ENCODE peak calls at places on chromosomes 1 and 21, in eight cellular contexts. One of them, this sample, is unnamed.

GRCh38 chr1:98467122-98467521 is 194.4 kb upstream of the SNX7 start:
- DNase-seq in psoas muscle: no peak
- DNase-seq in AG04450: no peak
- DNase-seq in MM.1S: no peak
- DNase-seq in dorsolateral prefrontal cortex: no peak
- DNase-seq in CD8-positive, alpha-beta T cell: no peak
- DNase-seq in adrenal gland: no peak
- DNase-seq in CD4-positive, alpha-beta T cell: no peak
- DNase-seq in this sample: no peak

GRCh38 chr1:241828576-241828975 is 19.4 kb upstream of the EXO1 start:
- DNase-seq in AG04450: no peak
- DNase-seq in psoas muscle: no peak
- DNase-seq in CD4-positive, alpha-beta T cell: no peak
- DNase-seq in dorsolateral prefrontal cortex: no peak
- DNase-seq in MM.1S: no peak
- DNase-seq in adrenal gland: no peak
- DNase-seq in CD8-positive, alpha-beta T cell: no peak
- DNase-seq in this sample: no peak

GRCh38 chr1:202155478-202156021 is 4.9 kb downstream of the PTPN7 start:
- DNase-seq in psoas muscle: no peak
- DNase-seq in AG04450: no peak
- DNase-seq in CD4-positive, alpha-beta T cell: no peak
- DNase-seq in CD8-positive, alpha-beta T cell: no peak
- DNase-seq in adrenal gland: peak; percentile 84
- DNase-seq in dorsolateral prefrontal cortex: no peak
- DNase-seq in MM.1S: no peak
- DNase-seq in this sample: peak; percentile 70

GRCh38 chr1:104733866-104734265 is 984.2 kb downstream of the AMY1C start:
- DNase-seq in CD8-positive, alpha-beta T cell: no peak
- DNase-seq in CD4-positive, alpha-beta T cell: no peak
- DNase-seq in AG04450: no peak
- DNase-seq in adrenal gland: no peak
- DNase-seq in dorsolateral prefrontal cortex: no peak
- DNase-seq in MM.1S: no peak
- DNase-seq in psoas muscle: no peak
- DNase-seq in this sample: no peak

GRCh38 chr1:69038379-69038778 is 529.3 kb upstream of the LRRC7 start:
- DNase-seq in CD8-positive, alpha-beta T cell: no peak
- DNase-seq in MM.1S: no peak
- DNase-seq in adrenal gland: no peak
- DNase-seq in CD4-positive, alpha-beta T cell: no peak
- DNase-seq in psoas muscle: no peak
- DNase-seq in dorsolateral prefrontal cortex: no peak
- DNase-seq in AG04450: no peak
- DNase-seq in this sample: no peak

GRCh38 chr1:214974002-214974401 is 108.5 kb upstream of the KCNK2 start:
- DNase-seq in MM.1S: no peak
- DNase-seq in CD8-positive, alpha-beta T cell: no peak
- DNase-seq in AG04450: no peak
- DNase-seq in adrenal gland: no peak
- DNase-seq in dorsolateral prefrontal cortex: no peak
- DNase-seq in psoas muscle: no peak
- DNase-seq in CD4-positive, alpha-beta T cell: no peak
- DNase-seq in this sample: no peak

GRCh38 chr1:243713470-243714186 is 136.4 kb downstream of the AKT3 start:
- DNase-seq in CD8-positive, alpha-beta T cell: no peak
- DNase-seq in adrenal gland: peak; percentile 24
- DNase-seq in MM.1S: no peak
- DNase-seq in dorsolateral prefrontal cortex: no peak
- DNase-seq in AG04450: no peak
- DNase-seq in psoas muscle: no peak
- DNase-seq in CD4-positive, alpha-beta T cell: no peak
- DNase-seq in this sample: no peak

GRCh38 chr1:237863234-237863633 is 27.5 kb downstream of the ZP4 start:
- DNase-seq in MM.1S: no peak
- DNase-seq in CD4-positive, alpha-beta T cell: no peak
- DNase-seq in dorsolateral prefrontal cortex: no peak
- DNase-seq in psoas muscle: no peak
- DNase-seq in adrenal gland: no peak
- DNase-seq in CD8-positive, alpha-beta T cell: no peak
- DNase-seq in AG04450: no peak
- DNase-seq in this sample: no peak

DNA sequence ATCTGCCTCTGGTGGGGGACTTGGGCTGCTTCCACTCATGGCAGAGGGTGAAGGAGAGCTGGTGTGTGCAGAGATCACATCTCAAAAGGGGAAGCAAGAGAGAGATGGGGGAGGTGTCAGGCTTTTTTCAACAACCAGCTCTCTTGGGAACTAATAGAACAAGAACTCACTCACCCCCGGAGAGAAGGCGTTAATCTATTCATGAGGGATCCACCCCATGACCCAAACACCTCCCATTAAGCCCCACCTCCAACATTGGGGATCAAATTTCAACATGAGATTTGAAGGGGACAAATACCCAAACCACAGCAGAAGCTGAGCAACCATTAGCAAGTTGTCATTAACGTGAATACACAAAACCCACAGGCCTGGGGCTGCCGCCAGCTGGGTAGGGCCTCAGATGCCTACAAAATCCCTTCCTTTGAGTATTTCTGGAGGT is 12.0 kb upstream of the VWA5B1 start:
- DNase-seq in AG04450: no peak
- DNase-seq in psoas muscle: no peak
- DNase-seq in dorsolateral prefrontal cortex: no peak
- DNase-seq in adrenal gland: no peak
- DNase-seq in MM.1S: no peak
- DNase-seq in CD8-positive, alpha-beta T cell: no peak
- DNase-seq in CD4-positive, alpha-beta T cell: no peak
- DNase-seq in this sample: no peak
- H3K27ac ChIP-seq in AG04450: no peak overlapping the region
- H3K27ac ChIP-seq in psoas muscle: no peak overlapping the region
- H3K27ac ChIP-seq in dorsolateral prefrontal cortex: no peak overlapping the region
- H3K27ac ChIP-seq in adrenal gland: no peak overlapping the region
- H3K27ac ChIP-seq in MM.1S: no peak overlapping the region
- H3K27ac ChIP-seq in CD8-positive, alpha-beta T cell: no peak overlapping the region
- H3K27ac ChIP-seq in CD4-positive, alpha-beta T cell: no peak overlapping the region
- H3K27ac ChIP-seq in this sample: no peak overlapping the region

DNA sequence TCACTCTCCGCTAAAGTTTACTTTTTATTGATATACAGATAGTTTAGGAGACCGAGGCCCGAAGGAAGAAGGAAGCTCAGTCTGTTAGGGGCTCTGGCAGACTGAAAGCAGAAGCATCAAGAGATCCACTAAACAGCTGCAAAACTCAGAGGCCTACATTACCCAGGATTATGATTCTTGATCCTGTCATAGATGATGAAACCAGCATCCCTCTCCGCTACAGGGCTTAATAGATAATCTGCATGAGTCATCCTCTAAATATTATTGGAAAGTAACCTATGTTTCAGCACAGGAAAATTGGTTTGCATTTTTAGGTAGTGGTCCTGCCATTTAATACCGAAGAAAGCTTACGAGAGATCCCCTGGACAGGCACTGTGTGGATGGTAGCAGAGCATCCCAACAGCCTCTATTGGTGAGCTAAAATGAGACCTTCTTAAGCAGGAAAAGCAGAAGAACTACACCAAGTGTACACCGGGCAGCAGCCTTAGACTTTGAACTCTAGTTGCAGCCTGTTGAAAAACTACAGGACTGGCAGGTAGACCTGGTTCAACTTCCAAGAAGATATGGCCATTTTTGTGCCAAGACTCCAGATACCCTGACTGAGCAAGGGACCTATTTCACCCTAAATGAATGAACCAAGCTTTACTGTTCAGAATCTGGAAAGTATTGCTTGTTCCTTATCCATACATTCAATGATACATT is 6.8 kb downstream of the CASQ2 start:
- DNase-seq in CD8-positive, alpha-beta T cell: no peak
- DNase-seq in AG04450: no peak
- DNase-seq in MM.1S: no peak
- DNase-seq in psoas muscle: no peak
- DNase-seq in CD4-positive, alpha-beta T cell: no peak
- DNase-seq in dorsolateral prefrontal cortex: no peak
- DNase-seq in adrenal gland: no peak
- DNase-seq in this sample: no peak
- H3K27me3 ChIP-seq in CD8-positive, alpha-beta T cell: no peaks in the 10 kb centered on the region
- H3K27me3 ChIP-seq in AG04450: no peaks in the 10 kb centered on the region
- H3K27me3 ChIP-seq in MM.1S: no peaks in the 10 kb centered on the region
- H3K27me3 ChIP-seq in psoas muscle: no peaks in the 10 kb centered on the region
- H3K27me3 ChIP-seq in CD4-positive, alpha-beta T cell: no peaks in the 10 kb centered on the region
- H3K27me3 ChIP-seq in dorsolateral prefrontal cortex: no peaks in the 10 kb centered on the region
- H3K27me3 ChIP-seq in adrenal gland: no peaks in the 10 kb centered on the region
- H3K27me3 ChIP-seq in this sample: no peaks in the 10 kb centered on the region

DNA sequence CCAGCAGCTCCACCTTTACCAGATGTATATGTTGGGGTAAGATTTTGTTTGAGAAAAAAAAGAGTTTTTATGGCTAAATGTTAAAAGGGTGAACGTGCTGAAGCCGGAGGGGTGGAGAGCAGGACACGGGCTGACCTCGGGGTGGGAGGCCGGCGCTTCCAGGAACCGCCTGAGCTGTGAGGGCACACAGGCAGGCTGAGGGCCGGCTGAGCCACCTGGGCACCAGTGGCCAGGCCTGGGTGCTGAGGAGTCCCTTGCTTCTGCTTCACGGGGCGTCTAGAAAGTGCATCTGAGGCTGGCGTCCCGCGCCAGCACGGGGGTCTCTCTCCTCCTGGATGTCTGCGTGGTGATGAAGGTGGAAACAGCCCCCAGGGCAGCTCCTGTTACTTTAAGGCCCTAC is 33.6 kb upstream of the ADARB1 start:
- DNase-seq in psoas muscle: no peak
- DNase-seq in AG04450: no peak
- DNase-seq in CD4-positive, alpha-beta T cell: no peak
- DNase-seq in dorsolateral prefrontal cortex: no peak
- DNase-seq in adrenal gland: no peak
- DNase-seq in MM.1S: no peak
- DNase-seq in CD8-positive, alpha-beta T cell: no peak
- DNase-seq in this sample: no peak
- H3K27ac ChIP-seq in psoas muscle: peak overlapping the region; percentile 55
- H3K27ac ChIP-seq in AG04450: peak overlapping the region; percentile 39
- H3K27ac ChIP-seq in CD4-positive, alpha-beta T cell: no peak overlapping the region
- H3K27ac ChIP-seq in dorsolateral prefrontal cortex: no peak overlapping the region
- H3K27ac ChIP-seq in adrenal gland: peak overlapping the region; percentile 74
- H3K27ac ChIP-seq in MM.1S: no peak overlapping the region
- H3K27ac ChIP-seq in CD8-positive, alpha-beta T cell: no peak overlapping the region
- H3K27ac ChIP-seq in this sample: peak overlapping the region; percentile 58

DNA sequence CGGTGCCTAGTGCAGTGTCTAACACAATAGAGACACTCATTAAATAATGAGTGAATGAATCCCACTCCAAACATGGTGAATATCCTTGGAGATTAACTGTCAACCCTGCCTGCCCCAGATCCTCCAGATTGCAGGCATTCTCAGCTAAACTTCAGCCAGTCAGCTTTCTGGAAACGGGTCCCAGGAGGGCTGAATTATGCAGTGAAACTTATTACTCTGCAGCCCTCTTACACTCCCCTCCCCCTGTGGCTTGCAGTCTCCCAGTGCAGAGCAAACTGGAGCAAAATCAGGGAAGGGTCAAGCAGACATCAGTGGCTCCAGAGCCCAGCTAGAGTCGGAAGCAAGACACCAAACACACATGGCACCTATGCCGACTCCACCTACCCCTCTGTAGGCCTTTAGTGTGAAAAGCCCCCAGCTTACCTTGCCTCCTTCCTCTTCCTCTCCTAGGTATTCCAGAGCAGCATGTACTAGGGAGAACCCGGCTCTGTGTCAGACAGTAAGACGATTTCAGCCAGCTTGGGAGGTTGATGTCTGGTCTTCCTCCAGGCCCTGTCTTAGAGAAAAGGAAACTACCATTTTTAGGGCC is 6.5 kb upstream of the RGS16 start:
- DNase-seq in CD8-positive, alpha-beta T cell: no peak
- DNase-seq in adrenal gland: no peak
- DNase-seq in psoas muscle: no peak
- DNase-seq in MM.1S: no peak
- DNase-seq in AG04450: no peak
- DNase-seq in dorsolateral prefrontal cortex: no peak
- DNase-seq in CD4-positive, alpha-beta T cell: no peak
- DNase-seq in this sample: no peak
- H3K27me3 ChIP-seq in CD8-positive, alpha-beta T cell: peaks cover 19% of the 10 kb centered on the region
- H3K27me3 ChIP-seq in adrenal gland: no peaks in the 10 kb centered on the region
- H3K27me3 ChIP-seq in psoas muscle: no peaks in the 10 kb centered on the region
- H3K27me3 ChIP-seq in MM.1S: peaks cover 11% of the 10 kb centered on the region
- H3K27me3 ChIP-seq in AG04450: peaks cover 7% of the 10 kb centered on the region
- H3K27me3 ChIP-seq in dorsolateral prefrontal cortex: peaks cover 3% of the 10 kb centered on the region
- H3K27me3 ChIP-seq in CD4-positive, alpha-beta T cell: peaks cover 23% of the 10 kb centered on the region
- H3K27me3 ChIP-seq in this sample: no peaks in the 10 kb centered on the region

GRCh38 chr1:246629976-246630375 is 63.7 kb downstream of the CNST start:
- DNase-seq in psoas muscle: no peak
- DNase-seq in dorsolateral prefrontal cortex: no peak
- DNase-seq in CD4-positive, alpha-beta T cell: no peak
- DNase-seq in AG04450: no peak
- DNase-seq in MM.1S: no peak
- DNase-seq in adrenal gland: no peak
- DNase-seq in CD8-positive, alpha-beta T cell: no peak
- DNase-seq in this sample: no peak
- H3K27ac ChIP-seq in psoas muscle: no peak overlapping the region
- H3K27ac ChIP-seq in dorsolateral prefrontal cortex: no peak overlapping the region
- H3K27ac ChIP-seq in CD4-positive, alpha-beta T cell: no peak overlapping the region
- H3K27ac ChIP-seq in AG04450: no peak overlapping the region
- H3K27ac ChIP-seq in MM.1S: no peak overlapping the region
- H3K27ac ChIP-seq in adrenal gland: no peak overlapping the region
- H3K27ac ChIP-seq in CD8-positive, alpha-beta T cell: no peak overlapping the region
- H3K27ac ChIP-seq in this sample: no peak overlapping the region

GRCh38 chr1:219906924-219907771 is 21.2 kb downstream of the SLC30A10 start:
- DNase-seq in psoas muscle: no peak
- DNase-seq in MM.1S: no peak
- DNase-seq in AG04450: no peak
- DNase-seq in CD4-positive, alpha-beta T cell: no peak
- DNase-seq in dorsolateral prefrontal cortex: no peak
- DNase-seq in adrenal gland: no peak
- DNase-seq in CD8-positive, alpha-beta T cell: no peak
- DNase-seq in this sample: no peak

GRCh38 chr1:219902951-219903350 is 25.4 kb downstream of the SLC30A10 start:
- DNase-seq in CD4-positive, alpha-beta T cell: no peak
- DNase-seq in psoas muscle: no peak
- DNase-seq in AG04450: no peak
- DNase-seq in CD8-positive, alpha-beta T cell: no peak
- DNase-seq in adrenal gland: no peak
- DNase-seq in dorsolateral prefrontal cortex: no peak
- DNase-seq in MM.1S: no peak
- DNase-seq in this sample: no peak

GRCh38 chr1:219905524-219905923 is 22.8 kb downstream of the SLC30A10 start:
- DNase-seq in MM.1S: no peak
- DNase-seq in adrenal gland: no peak
- DNase-seq in CD8-positive, alpha-beta T cell: no peak
- DNase-seq in dorsolateral prefrontal cortex: no peak
- DNase-seq in CD4-positive, alpha-beta T cell: no peak
- DNase-seq in AG04450: no peak
- DNase-seq in psoas muscle: no peak
- DNase-seq in this sample: no peak

GRCh38 chr1:219903353-219903871 is 24.9 kb downstream of the SLC30A10 start:
- DNase-seq in CD8-positive, alpha-beta T cell: no peak
- DNase-seq in CD4-positive, alpha-beta T cell: no peak
- DNase-seq in psoas muscle: no peak
- DNase-seq in dorsolateral prefrontal cortex: no peak
- DNase-seq in MM.1S: no peak
- DNase-seq in adrenal gland: no peak
- DNase-seq in AG04450: no peak
- DNase-seq in this sample: no peak

DNA sequence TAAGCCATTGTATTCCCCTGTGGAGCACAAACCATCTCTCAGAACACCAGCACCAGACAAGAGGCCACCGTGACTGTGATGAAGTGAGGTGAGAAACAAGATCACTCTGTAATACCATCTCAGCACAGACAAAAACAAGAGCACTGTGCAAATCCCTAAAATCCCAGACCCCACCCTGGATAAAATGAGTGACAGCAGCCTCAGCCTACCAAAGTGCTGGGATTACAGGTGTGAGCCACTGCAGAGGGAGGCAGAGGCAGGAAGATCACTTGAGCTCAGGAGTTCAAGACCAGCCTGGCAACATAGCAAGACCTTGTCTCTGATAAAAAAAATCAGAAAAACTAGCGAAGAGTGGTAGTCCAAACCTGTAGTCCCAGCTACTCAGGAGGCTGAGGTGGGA is 23.4 kb downstream of the SLC30A10 start:
- DNase-seq in dorsolateral prefrontal cortex: no peak
- DNase-seq in AG04450: no peak
- DNase-seq in CD4-positive, alpha-beta T cell: no peak
- DNase-seq in adrenal gland: no peak
- DNase-seq in psoas muscle: no peak
- DNase-seq in MM.1S: no peak
- DNase-seq in CD8-positive, alpha-beta T cell: no peak
- DNase-seq in this sample: no peak
- H3K27me3 ChIP-seq in dorsolateral prefrontal cortex: no peaks in the 10 kb centered on the region
- H3K27me3 ChIP-seq in AG04450: no peaks in the 10 kb centered on the region
- H3K27me3 ChIP-seq in CD4-positive, alpha-beta T cell: no peaks in the 10 kb centered on the region
- H3K27me3 ChIP-seq in adrenal gland: no peaks in the 10 kb centered on the region
- H3K27me3 ChIP-seq in psoas muscle: no peaks in the 10 kb centered on the region
- H3K27me3 ChIP-seq in MM.1S: no peaks in the 10 kb centered on the region
- H3K27me3 ChIP-seq in CD8-positive, alpha-beta T cell: no peaks in the 10 kb centered on the region
- H3K27me3 ChIP-seq in this sample: no peaks in the 10 kb centered on the region

This sample was measured in lung.